ENCODE peak calls at places on chromosomes 16 and 17, in six cellular contexts. H is astrocyte of the spinal cord; V is BJ; D is NCI-H345; N is non-pigmented ciliary epithelial cell; B is stimulated activated CD8-positive, alpha-beta memory T cell treated with anti-CD3 and anti-CD28 coated beads, Interleukin-4, amount 100 ng/mL, for 24 hours. X is an unnamed sample.
A peak's percentile ranks its signal among the peaks of the same experiment; 100 is the strongest.

GRCh38 chr17:9036336-9036735 is 15.0 kb downstream of the NTN1 start:
- DNase-seq in H (no peak), V (no peak), D (no peak), N (no peak), B (no peak), X (no peak)

GRCh38 chr16:12526521-12526920 is 277.2 kb downstream of the CPPED1 start:
- DNase-seq in H (no peak), V (no peak), D (no peak), N (no peak), B (no peak), X (no peak)

GRCh38 chr17:74442291-74442669 is 10.4 kb downstream of the GPRC5C start:
- DNase-seq in H (no peak), V (no peak), D (no peak), N (no peak), B (no peak), X (no peak)

GRCh38 chr17:64723781-64724180 is 61.7 kb upstream of the SMURF2 start:
- DNase-seq in H (no peak), V (no peak), D (no peak), N (no peak), B (no peak), X (peak; percentile 47)

GRCh38 chr17:44928950-44929720 is 13.8 kb upstream of the GFAP start:
- DNase-seq in H (no peak), V (no peak), D (no peak), N (no peak), B (no peak), X (no peak)

GRCh38 chr17:51120739-51121619 is at the start of gene SPAG9:
- DNase-seq in H (peak; percentile 97), V (peak; percentile 80), D (peak; percentile 97), N (peak; percentile 75), B (peak; percentile 82), X (peak; percentile 98)

GRCh38 chr17:29393451-29393850 is 3.3 kb downstream of the TAOK1 start:
- DNase-seq in H (no peak), V (no peak), D (no peak), N (no peak), B (no peak), X (peak; percentile 54)

GRCh38 chr16:59651662-59652061 is 917.5 kb upstream of the GOT2 start:
- DNase-seq in H (no peak), V (no peak), D (no peak), N (no peak), B (no peak), X (no peak)

GRCh38 chr17:64150237-64151015 is 20.5 kb upstream of the ERN1 start:
- DNase-seq in H (no peak), V (no peak), D (no peak), N (no peak), B (no peak), X (peak; percentile 28)

GRCh38 chr16:31678649-31679325 is 151.1 kb downstream of the AHSP start:
- DNase-seq in H (no peak), V (no peak), D (no peak), N (no peak), B (no peak), X (no peak)

GRCh38 chr16:85846461-85846860 is 47.0 kb downstream of the COX4I1 start:
- DNase-seq in H (no peak), V (no peak), D (no peak), N (no peak), B (no peak), X (no peak)

GRCh38 chr17:17503566-17504130 is 7.5 kb upstream of the RASD1 start:
- DNase-seq in H (no peak), V (no peak), D (peak; percentile 20), N (no peak), B (no peak), X (no peak)

GRCh38 chr17:52202572-52202876 is 44.0 kb upstream of the CA10 start:
- DNase-seq in H (no peak), V (no peak), D (no peak), N (no peak), B (no peak), X (no peak)

GRCh38 chr16:80776856-80777255 is 27.5 kb downstream of the CDYL2 start:
- DNase-seq in H (no peak), V (no peak), D (no peak), N (no peak), B (no peak), X (peak; percentile 6)

X was measured in cardiac fibroblast.